ENCODE peak calls at places on chromosomes 6 and 20, in eight cellular contexts. D, G, C, O, T, A, Q and M are unnamed samples.

GRCh38 chr6:156828280-156828703 is 51.1 kb downstream of the ARID1B start:
- DNase-seq in O (peak), G (peak), D (no peak), C (no peak), T (no peak), A (peak), Q (no peak), M (no peak)

GRCh38 chr20:21182832-21183563 is 57.1 kb downstream of the KIZ start:
- DNase-seq in A (peak), O (peak), G (no peak), T (peak), D (no peak), Q (no peak), C (no peak), M (no peak)

GRCh38 chr20:38970302-38970701 is 8.2 kb downstream of the DHX35 start:
- DNase-seq in D (no peak), O (peak), A (no peak), Q (no peak), T (no peak), C (no peak), G (no peak), M (no peak)

GRCh38 chr6:1110935-1111334 is 201.0 kb upstream of the FOXQ1 start:
- DNase-seq in T (peak), D (no peak), G (no peak), A (no peak), C (no peak), Q (no peak), O (no peak), M (no peak)

GRCh38 chr6:53734473-53735299 is 60.1 kb upstream of the LRRC1 start:
- DNase-seq in Q (no peak), C (no peak), D (peak), O (peak), G (peak), A (peak), T (peak), M (no peak)

GRCh38 chr20:57272883-57273282 is 6.4 kb upstream of the BMP7 start:
- DNase-seq in A (no peak), G (no peak), Q (no peak), C (no peak), O (no peak), D (no peak), T (no peak), M (no peak)

GRCh38 chr6:165013701-165014100 is 295.7 kb downstream of the C6orf118 start:
- DNase-seq in Q (no peak), D (no peak), T (no peak), O (peak), C (no peak), A (no peak), G (no peak), M (no peak)

GRCh38 chr6:157317129-157317814 is 6.0 kb downstream of the TMEM242 start:
- DNase-seq in T (peak), O (peak), A (peak), C (no peak), G (no peak), D (no peak), Q (peak), M (no peak)

GRCh38 chr6:7640607-7641577 is 50.9 kb downstream of the SNRNP48 start:
- DNase-seq in O (peak), A (no peak), T (peak), G (no peak), D (no peak), C (no peak), Q (no peak), M (no peak)

GRCh38 chr6:57127763-57128162 is 37.8 kb downstream of the ZNF451 start:
- DNase-seq in A (no peak), T (no peak), C (no peak), G (no peak), Q (no peak), D (no peak), O (no peak), M (no peak)

GRCh38 chr6:27479319-27480182 is 6.6 kb upstream of the ZNF184 start:
- DNase-seq in T (peak), D (peak), Q (peak), C (peak), A (peak), O (peak), G (peak), M (peak)